ENCODE peak calls at places on chromosomes 1 and 21, in four cellular contexts. S, B, K and E are unnamed samples.

GRCh38 chr21:45536301-45537081 is 5.7 kb downstream of the SLC19A1 start:
- DNase-seq in B (no peak), S (peak; percentile 0), K (no peak), E (no peak)

GRCh38 chr1:9321480-9321849 is 28.8 kb downstream of the SPSB1 start:
- DNase-seq in K (no peak), B (no peak), S (no peak), E (no peak)

GRCh38 chr1:89465201-89465600 is 59.4 kb upstream of the LRRC8B start:
- DNase-seq in B (no peak), K (no peak), S (no peak), E (no peak)

GRCh38 chr1:207858806-207859205 is 52.1 kb downstream of the CD34 start:
- DNase-seq in B (no peak), K (no peak), S (no peak), E (no peak)

GRCh38 chr1:93081716-93082115 is 2.6 kb downstream of the MTF2 start:
- DNase-seq in K (no peak), B (no peak), S (no peak), E (no peak)

GRCh38 chr1:69320679-69321310 is 246.9 kb upstream of the LRRC7 start:
- DNase-seq in S (no peak), K (no peak), B (no peak), E (no peak)

GRCh38 chr1:201216395-201217085 is 25.9 kb downstream of the IGFN1 start:
- DNase-seq in B (no peak), K (no peak), S (no peak), E (no peak)

GRCh38 chr1:84750110-84750509 is 59.8 kb upstream of the SSX2IP start:
- DNase-seq in K (no peak), B (no peak), S (no peak), E (no peak)

GRCh38 chr1:64516803-64517568 is 47.1 kb downstream of the CACHD1 start:
- DNase-seq in B (no peak), S (no peak), K (no peak), E (no peak)

GRCh38 chr1:7172804-7173203 is 387.6 kb downstream of the CAMTA1 start:
- DNase-seq in S (no peak), K (no peak), B (no peak), E (no peak)

GRCh38 chr1:153921803-153922075 is 1.0 kb downstream of the GATAD2B start:
- DNase-seq in S (no peak), B (no peak), K (no peak), E (no peak)

GRCh38 chr1:15963363-15963967 is 12.4 kb downstream of the ZBTB17 start:
- DNase-seq in S (no peak), K (no peak), B (no peak), E (no peak)

GRCh38 chr1:8184301-8184700 is 133.6 kb upstream of the SLC45A1 start:
- DNase-seq in S (no peak), B (no peak), K (no peak), E (no peak)

GRCh38 chr21:24046816-24047443 is 1560.4 kb downstream of the MRPL39 start:
- DNase-seq in B (no peak), S (no peak), K (no peak), E (no peak)

GRCh38 chr1:53135735-53136114 is 6.7 kb downstream of the SLC1A7 start:
- DNase-seq in S (no peak), K (peak; percentile 55), B (no peak), E (no peak)

GRCh38 chr1:222225171-222225570 is 322.7 kb downstream of the HHIPL2 start:
- DNase-seq in S (no peak), B (no peak), K (no peak), E (no peak)

GRCh38 chr1:236429715-236430274 is 35.7 kb downstream of the EDARADD start:
- DNase-seq in K (no peak), B (no peak), S (no peak), E (no peak)

GRCh38 chr1:178275553-178275952 is 181.6 kb downstream of the RASAL2 start:
- DNase-seq in K (no peak), B (no peak), S (no peak), E (no peak)

GRCh38 chr1:52288286-52288685 is 77.7 kb downstream of the CC2D1B start:
- DNase-seq in B (no peak), S (no peak), K (peak; percentile 32), E (no peak)

GRCh38 chr1:151047591-151047924 is at the start of gene C1orf56:
- DNase-seq in S (peak; percentile 63), K (peak; percentile 46), B (peak; percentile 65), E (peak; percentile 62)

GRCh38 chr1:12083766-12084165 is 20.7 kb downstream of the TNFRSF8 start:
- DNase-seq in K (no peak), B (no peak), S (no peak), E (no peak)

GRCh38 chr1:183285746-183286145 is 99.7 kb downstream of the LAMC2 start:
- DNase-seq in S (no peak), B (no peak), K (no peak), E (no peak)

GRCh38 chr1:230149751-230150584 is 82.9 kb downstream of the GALNT2 start:
- DNase-seq in S (no peak), K (no peak), B (no peak), E (no peak)

GRCh38 chr1:1058088-1058905 is 15.8 kb downstream of the RNF223 start:
- DNase-seq in S (no peak), B (no peak), K (no peak), E (no peak)

GRCh38 chr1:28886731-28887417 is 27.5 kb upstream of the EPB41 start:
- DNase-seq in S (peak; percentile 92), K (peak; percentile 81), B (peak; percentile 56), E (peak; percentile 42)

GRCh38 chr1:224759135-224759534 is 143.0 kb downstream of the CNIH3 start:
- DNase-seq in K (no peak), B (no peak), S (no peak), E (no peak)

GRCh38 chr1:73176902-73177301 is 894.6 kb upstream of the NEGR1 start:
- DNase-seq in S (no peak), B (no peak), K (no peak), E (no peak)

GRCh38 chr1:29677028-29678024 is 441.0 kb downstream of the PTPRU start:
- DNase-seq in S (no peak), B (no peak), K (no peak), E (no peak)

GRCh38 chr1:180168786-180169640 is 14.3 kb downstream of the QSOX1 start:
- DNase-seq in B (no peak), K (no peak), S (peak; percentile 28), E (no peak)

GRCh38 chr1:201530741-201531521 is 8.0 kb upstream of the NAV1 start:
- DNase-seq in S (peak; percentile 28), B (peak; percentile 76), K (peak; percentile 74), E (peak; percentile 82)

GRCh38 chr1:207805841-207806421 is 54.1 kb downstream of the CD46 start:
- DNase-seq in B (peak; percentile 51), K (peak; percentile 32), S (no peak), E (peak; percentile 55)

GRCh38 chr1:180230416-180230790 is 339 bp downstream of the LHX4 start:
- DNase-seq in B (no peak), K (no peak), S (peak; percentile 12), E (no peak)

GRCh38 chr1:118627435-118627834 is 360.7 kb downstream of the TBX15 start:
- DNase-seq in B (no peak), S (no peak), K (no peak), E (no peak)

GRCh38 chr1:245288796-245289195 is 134.0 kb downstream of the KIF26B start:
- DNase-seq in B (no peak), K (no peak), S (no peak), E (no peak)

GRCh38 chr21:37074195-37074510 is 1.1 kb downstream of the TTC3 start:
- DNase-seq in S (no peak), K (no peak), B (no peak), E (no peak)

GRCh38 chr1:166114419-166114818 is 52.4 kb downstream of the FAM78B start:
- DNase-seq in S (no peak), K (no peak), B (no peak), E (no peak)

GRCh38 chr1:96076589-96076988 is 645.0 kb upstream of the PTBP2 start:
- DNase-seq in K (no peak), S (no peak), B (no peak), E (no peak)

GRCh38 chr1:3514404-3514803 is 59.9 kb downstream of the ARHGEF16 start:
- DNase-seq in K (no peak), B (no peak), S (no peak), E (no peak)

GRCh38 chr21:30251781-30252180 is 31.0 kb downstream of the KRTAP24-1 start:
- DNase-seq in K (no peak), B (no peak), S (no peak), E (no peak)